ENCODE peak calls at places on chromosomes 2 and 18, in four cellular contexts. J is transverse colon, O is right lobe of liver, W is AG04450. K is an unnamed sample.

GRCh38 chr18:26185267-26185666 is 41.0 kb upstream of the TAF4B start:
- DNase-seq in O (no peak), W (no peak), J (no peak), K (no peak)

GRCh38 chr18:446941-447560 is 53.5 kb downstream of the COLEC12 start:
- DNase-seq in O (no peak), J (no peak), W (no peak), K (no peak)

GRCh38 chr2:118826093-118826492 is 21.4 kb downstream of the EN1 start:
- DNase-seq in O (no peak), J (no peak), W (no peak), K (no peak)

GRCh38 chr18:29651121-29651675 is 1391.3 kb downstream of the DSC3 start:
- DNase-seq in O (no peak), J (no peak), W (no peak), K (no peak)

GRCh38 chr18:68607852-68608251 is 107.1 kb downstream of the TMX3 start:
- DNase-seq in J (no peak), W (no peak), O (no peak), K (no peak)

GRCh38 chr2:41847744-41848441 is 199.9 kb upstream of the PKDCC start:
- DNase-seq in W (no peak), J (no peak), O (peak; percentile 75), K (no peak)

GRCh38 chr18:9474103-9474982 is 970 bp upstream of the RALBP1 start:
- DNase-seq in J (peak; percentile 91), O (no peak), W (no peak), K (peak; percentile 44)

GRCh38 chr2:126657636-126658315 is 1.8 kb downstream of the GYPC start:
- DNase-seq in O (peak; percentile 82), W (peak; percentile 98), J (peak; percentile 77), K (peak; percentile 96)

GRCh38 chr2:188485496-188485895 is 193.8 kb downstream of the GULP1 start:
- DNase-seq in J (no peak), O (no peak), W (no peak), K (no peak)

GRCh38 chr2:37635359-37636208 is 35.9 kb downstream of the CDC42EP3 start:
- DNase-seq in W (no peak), O (no peak), J (peak; percentile 28), K (no peak)

GRCh38 chr18:63552581-63552980 is 10.4 kb downstream of the SERPINB12 start:
- DNase-seq in J (no peak), O (no peak), W (no peak), K (no peak)

GRCh38 chr18:59837586-59837985 is 62.2 kb upstream of the PMAIP1 start:
- DNase-seq in O (no peak), W (no peak), J (peak; percentile 31), K (peak; percentile 27)

GRCh38 chr2:149783284-149783683 is 195.7 kb upstream of the MMADHC start:
- DNase-seq in W (no peak), J (no peak), O (no peak), K (no peak)

GRCh38 chr2:217859926-217860325 is 142.9 kb downstream of the TNS1 start:
- DNase-seq in W (no peak), O (no peak), J (no peak), K (no peak)

GRCh38 chr18:3647636-3648035 is 197.7 kb downstream of the TGIF1 start:
- DNase-seq in O (no peak), J (no peak), W (no peak), K (no peak)

GRCh38 chr18:57780318-57781127 is 22.6 kb downstream of the ATP8B1 start:
- DNase-seq in O (no peak), J (no peak), W (peak; percentile 78), K (no peak)

GRCh38 chr18:14945984-14946383 is 198.0 kb downstream of the ANKRD30B start:
- DNase-seq in W (no peak), O (no peak), J (no peak), K (no peak)

GRCh38 chr2:162401871-162402270 is 57.9 kb downstream of the GCA start:
- DNase-seq in O (no peak), J (no peak), W (no peak), K (no peak)

GRCh38 chr18:8990276-8991031 is 112.0 kb upstream of the NDUFV2 start:
- DNase-seq in W (no peak), J (no peak), O (peak; percentile 97), K (peak; percentile 8)

GRCh38 chr2:229861431-229861830 is 60.4 kb downstream of the TRIP12 start:
- DNase-seq in J (no peak), O (no peak), W (no peak), K (no peak)

GRCh38 chr2:165902929-165903328 is 50.6 kb downstream of the TTC21B start:
- DNase-seq in O (no peak), W (no peak), J (no peak), K (no peak)
- TF ChIP-seq CTCF in O (peak; percentile 20), W (no peak), J (no peak), K (no peak)

DNA sequence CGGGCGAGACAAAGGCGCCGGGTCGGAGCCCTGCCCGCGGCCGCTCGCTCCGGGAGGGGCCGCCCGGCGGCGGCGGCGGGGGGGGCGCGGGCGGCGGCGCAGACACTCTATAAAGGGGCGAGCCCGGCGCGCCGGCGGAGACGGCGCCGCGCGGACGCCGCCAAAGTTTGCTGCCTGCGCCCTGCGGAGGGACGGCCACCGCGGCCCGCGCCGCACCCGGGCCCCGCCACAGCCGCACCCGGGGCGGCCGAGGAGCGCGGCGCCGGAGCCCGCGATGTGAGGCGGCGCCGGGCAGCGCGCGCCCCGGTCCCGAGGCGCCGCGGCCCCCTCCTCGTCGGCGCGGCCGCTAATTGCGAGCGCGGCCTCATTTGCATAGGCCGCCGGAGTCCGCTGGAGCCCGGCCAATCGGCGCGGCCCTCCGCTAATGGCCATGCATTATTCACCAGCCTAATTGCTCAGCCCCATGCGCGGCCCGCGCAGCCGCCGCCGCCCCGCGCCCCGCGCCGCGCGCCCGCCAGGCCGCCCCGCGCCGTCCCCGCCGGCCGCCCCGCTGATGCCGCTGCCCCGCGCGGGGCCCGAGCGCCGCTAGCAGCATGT is at the start of gene SALL3:
- DNase-seq in O (no peak), J (no peak), W (no peak), K (no peak)
- TF ChIP-seq CTCF in O (no peak), J (no peak), W (no peak), K (no peak)

GRCh38 chr18:7367336-7367735 is 136.4 kb downstream of the LRRC30 start:
- DNase-seq in O (no peak), W (no peak), J (no peak), K (no peak)
- TF ChIP-seq CTCF in O (no peak), W (no peak), J (no peak), K (no peak)

GRCh38 chr2:215874418-215874817 is 138.9 kb downstream of the MREG start:
- DNase-seq in W (no peak), O (no peak), J (no peak), K (no peak)

GRCh38 chr2:215870088-215870490 is 143.3 kb downstream of the MREG start:
- DNase-seq in W (no peak), O (no peak), J (no peak), K (peak; percentile 77)

GRCh38 chr2:215866594-215866993 is 146.8 kb downstream of the MREG start:
- DNase-seq in W (no peak), J (no peak), O (no peak), K (no peak)

GRCh38 chr2:215868886-215869285 is 144.5 kb downstream of the MREG start:
- DNase-seq in W (no peak), J (no peak), O (no peak), K (no peak)

DNA sequence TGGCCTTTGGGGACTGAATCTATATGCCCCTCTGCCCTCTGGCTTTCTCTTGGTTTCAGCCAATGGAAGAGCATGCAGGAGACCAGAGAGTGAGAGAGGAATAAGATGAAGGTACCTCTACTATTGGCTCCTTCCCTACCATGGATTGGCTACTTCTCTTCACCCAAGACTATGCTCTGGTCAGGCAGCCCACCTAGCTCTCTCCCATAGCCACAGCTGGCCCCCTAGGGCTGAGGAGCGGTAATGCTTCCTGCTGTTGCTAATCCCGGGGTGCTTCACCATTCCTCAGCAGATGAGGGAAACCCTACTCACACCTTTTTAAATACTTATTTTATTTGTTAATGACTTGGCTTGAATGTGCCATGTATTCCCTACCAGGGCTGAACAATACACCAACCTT is 142.4 kb downstream of the MREG start:
- DNase-seq in W (no peak), J (no peak), O (no peak), K (no peak)
- TF ChIP-seq CTCF in W (peak; percentile 34), J (no peak), O (no peak), K (no peak)

GRCh38 chr2:20236496-20236895 is 11.6 kb upstream of the SDC1 start:
- DNase-seq in J (no peak), W (no peak), O (no peak), K (no peak)

GRCh38 chr2:20247084-20247483 is 22.2 kb upstream of the SDC1 start:
- DNase-seq in W (no peak), J (no peak), O (no peak), K (no peak)

GRCh38 chr2:20242727-20243377 is 17.9 kb upstream of the SDC1 start:
- DNase-seq in O (no peak), W (no peak), J (no peak), K (no peak)

DNA sequence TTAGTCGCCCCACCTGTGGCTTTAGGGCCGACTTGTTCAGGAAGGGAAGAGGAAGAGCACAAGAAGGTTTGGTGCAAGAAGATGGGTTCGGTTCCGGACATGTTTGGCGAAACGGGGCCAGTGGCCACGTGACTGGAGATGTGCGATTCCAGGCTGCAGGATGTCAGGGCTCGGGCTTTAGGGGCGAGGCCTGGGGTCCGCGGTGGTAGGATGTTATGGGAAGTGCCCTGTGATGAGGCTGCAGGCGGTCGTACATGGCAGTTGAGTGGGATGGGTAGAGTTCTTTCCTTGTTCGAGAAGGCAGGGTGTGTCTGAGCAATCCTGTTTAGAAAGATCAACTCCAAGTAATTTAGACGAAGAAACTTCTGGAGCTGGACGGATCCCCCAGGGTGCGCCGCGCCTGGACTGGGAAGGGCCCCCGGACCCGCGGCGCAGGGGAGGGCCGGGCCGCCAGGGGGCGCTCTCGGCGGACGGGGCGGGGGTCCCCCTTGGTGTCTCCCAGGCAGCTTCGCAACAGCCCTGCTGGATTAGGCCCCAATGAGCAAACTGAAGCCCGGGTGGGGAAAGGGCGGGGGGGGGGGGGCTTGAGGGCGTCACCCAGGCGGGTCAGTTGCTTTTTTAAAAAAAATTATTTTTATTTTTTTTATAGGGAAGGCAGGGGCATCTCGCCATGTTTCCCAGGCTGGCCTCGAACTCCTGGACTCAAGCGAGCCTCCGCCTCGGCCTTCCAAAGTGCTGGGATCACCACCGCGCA is 17.2 kb upstream of the SDC1 start:
- DNase-seq in J (no peak), O (no peak), W (no peak), K (no peak)
- TF ChIP-seq CTCF in J (peak; percentile 32), O (peak; percentile 24), W (peak; percentile 38), K (peak; percentile 16)

GRCh38 chr2:104109356-104109755 is 744.6 kb upstream of the POU3F3 start:
- DNase-seq in W (no peak), J (no peak), O (no peak), K (no peak)
- TF ChIP-seq CTCF in W (no peak), J (no peak), O (no peak), K (no peak)

DNA sequence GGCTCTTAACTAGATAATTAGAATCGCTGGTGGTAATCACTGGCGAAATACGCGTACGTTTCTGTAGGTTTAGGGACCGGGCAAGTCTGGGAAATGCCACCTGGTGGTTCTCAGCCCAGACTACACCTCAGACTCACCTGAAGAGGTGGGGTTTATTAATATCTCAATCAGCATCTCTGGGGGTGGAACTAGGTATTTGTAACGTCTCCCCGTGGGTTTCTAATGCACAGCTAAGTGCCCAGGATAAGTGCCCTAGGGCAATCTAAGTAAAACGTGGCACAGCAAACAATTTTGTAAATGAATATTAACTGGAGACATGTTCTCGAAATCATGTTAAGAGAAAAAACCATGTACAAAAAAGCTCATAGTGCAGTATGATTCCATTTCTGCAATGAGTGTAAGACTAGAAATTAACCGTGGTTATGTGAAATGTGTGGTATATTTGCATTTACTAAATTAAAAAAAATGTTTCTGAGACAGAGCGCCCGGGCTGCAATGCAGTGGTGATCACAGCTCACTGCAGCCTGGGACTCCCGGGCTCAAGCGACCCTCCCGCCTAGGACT is 760 bp upstream of the CNOT11 start:
- DNase-seq in O (no peak), W (no peak), J (peak; percentile 60), K (no peak)
- TF ChIP-seq CTCF in O (peak; percentile 44), W (no peak), J (peak; percentile 24), K (peak; percentile 3)